ENCODE peak calls at places on chromosome 2, in five cellular contexts. C is HCT116, N is K562, Y is H1, J is GM12878. M is an unnamed sample.

GRCh38 chr2:46972438-46972837 is 56.8 kb upstream of the MCFD2 start:
- DNase-seq in Y (no peak), J (no peak), C (no peak), N (no peak), M (no peak)

GRCh38 chr2:215598376-215598975 is 162.6 kb upstream of the FN1 start:
- DNase-seq in C (no peak), N (peak; percentile 10), J (no peak), Y (no peak), M (no peak)

GRCh38 chr2:28956415-28956826 is 24.7 kb upstream of the TOGARAM2 start:
- DNase-seq in N (peak; percentile 76), C (peak; percentile 18), J (no peak), Y (peak; percentile 69), M (no peak)

GRCh38 chr2:165105911-165106310 is 97.9 kb downstream of the SCN3A start:
- DNase-seq in J (no peak), C (no peak), Y (no peak), N (no peak), M (no peak)

GRCh38 chr2:238105506-238106338 is 5.6 kb downstream of the ESPNL start:
- DNase-seq in C (no peak), J (no peak), Y (no peak), N (no peak), M (no peak)

GRCh38 chr2:146678516-146678915 is 1166.3 kb upstream of the ACVR2A start:
- DNase-seq in J (no peak), C (no peak), N (no peak), Y (no peak), M (no peak)

GRCh38 chr2:237955640-237956401 is 11.0 kb upstream of the UBE2F start:
- DNase-seq in Y (peak; percentile 65), J (no peak), N (no peak), C (no peak), M (no peak)

GRCh38 chr2:216619411-216620393 is 13.5 kb upstream of the IGFBP2 start:
- DNase-seq in J (no peak), Y (peak; percentile 57), N (no peak), C (no peak), M (peak; percentile 20)

DNA sequence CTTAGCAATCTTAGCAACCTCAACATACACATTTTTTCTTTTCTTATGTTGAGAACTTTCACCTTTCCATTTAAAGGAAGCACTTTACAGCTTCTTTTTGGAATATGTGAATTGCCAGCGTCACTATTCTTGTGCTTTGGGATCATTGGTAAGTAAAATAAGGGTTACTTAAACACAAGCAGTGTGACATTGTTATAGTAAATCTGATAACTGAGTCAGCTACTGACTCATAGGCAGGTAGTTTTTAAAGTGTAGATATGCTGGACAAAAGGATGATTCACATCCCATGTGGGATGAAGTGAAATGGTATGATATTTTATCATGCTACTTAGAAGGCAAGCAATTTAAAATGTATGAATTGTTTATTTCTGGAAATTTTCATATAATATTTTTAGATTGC is 637.2 kb downstream of the DCDC2C start:
- DNase-seq in Y (no peak), N (no peak), J (no peak), C (no peak), M (no peak)
- TF ChIP-seq JUND in Y (no peak), N (no peak), J (no peak), C (no peak), M (no peak)

GRCh38 chr2:88683160-88684021 is 8.1 kb upstream of the RPIA start:
- DNase-seq in J (no peak), Y (no peak), N (peak; percentile 40), C (no peak), M (peak; percentile 16)
- TF ChIP-seq JUND in J (no peak), Y (no peak), N (peak; percentile 23), C (no peak), M (no peak)

DNA sequence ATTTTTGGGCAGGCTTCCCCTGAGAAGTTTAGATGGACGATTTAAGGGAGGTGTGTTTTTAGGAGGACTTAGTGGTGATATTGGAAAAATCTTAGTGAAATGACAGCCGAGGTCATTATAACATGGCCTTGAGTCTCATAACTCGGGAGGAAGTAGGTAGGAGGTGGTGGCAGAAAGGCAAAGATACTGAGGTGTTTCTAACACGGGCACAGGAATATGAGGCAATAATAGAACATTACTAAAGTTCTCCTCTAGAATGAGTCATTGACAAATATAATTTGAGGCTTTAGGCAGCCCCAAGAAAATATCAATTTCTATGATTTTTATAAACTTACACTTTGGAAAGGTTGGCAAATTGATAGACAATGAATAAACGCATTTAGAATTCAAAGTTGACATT is 146.1 kb upstream of the ZEB2 start:
- DNase-seq in Y (no peak), N (no peak), C (no peak), J (no peak), M (no peak)
- TF ChIP-seq JUND in Y (no peak), N (no peak), C (no peak), J (no peak), M (no peak)

DNA sequence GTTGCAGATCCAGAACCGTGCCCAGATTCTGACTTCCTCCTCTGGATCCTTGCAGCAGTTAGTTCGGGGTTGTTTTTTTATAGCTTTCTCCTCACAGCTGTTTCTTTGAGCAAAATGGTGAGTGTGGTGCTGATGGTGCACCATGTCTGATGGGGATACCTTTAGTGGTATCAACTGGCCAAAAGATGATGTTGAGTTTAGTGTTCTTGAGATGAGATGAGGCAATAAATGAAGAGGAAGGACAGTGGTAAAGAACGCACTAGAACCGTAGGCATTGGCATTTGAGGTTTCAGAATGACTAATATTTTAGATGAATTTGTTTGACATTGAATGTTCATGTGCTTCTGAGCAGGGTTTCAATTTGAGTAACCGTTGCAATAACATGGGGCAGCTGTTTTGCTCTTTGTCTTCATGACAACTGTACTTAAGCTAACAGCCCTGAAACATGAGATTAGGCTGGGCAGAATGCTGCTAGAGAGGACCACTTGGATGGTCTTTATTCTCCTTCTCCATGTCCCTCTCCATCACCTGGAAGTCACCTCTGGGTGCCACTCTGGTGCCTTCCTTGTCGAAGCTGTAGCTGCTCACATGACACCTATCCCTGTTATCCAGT is 3.9 kb downstream of the CTLA4 start:
- DNase-seq in Y (no peak), N (no peak), J (peak; percentile 81), C (no peak), M (no peak)
- TF ChIP-seq JUND in Y (no peak), N (no peak), J (peak; percentile 85), C (no peak), M (no peak)

DNA sequence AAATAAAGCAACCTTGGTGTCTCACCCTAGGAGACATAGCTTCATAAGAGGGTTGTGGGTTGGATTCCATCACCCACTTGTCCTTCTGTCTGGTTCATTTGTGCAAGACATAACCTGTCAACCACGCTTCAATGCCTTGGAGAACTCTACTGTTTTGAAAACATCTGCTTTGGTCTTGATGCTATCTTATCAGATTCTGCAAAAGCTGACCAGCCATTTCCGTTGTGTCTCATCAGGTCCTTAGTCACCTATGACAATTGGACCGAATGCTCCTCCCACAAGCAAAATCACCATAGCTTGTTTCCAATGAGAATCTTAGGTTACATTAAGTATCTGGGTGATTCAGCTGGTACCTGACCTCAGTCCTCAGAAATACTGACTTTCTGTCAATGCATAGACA is 35.4 kb downstream of the STAT4 start:
- DNase-seq in C (no peak), J (peak; percentile 38), Y (no peak), N (no peak), M (no peak)
- TF ChIP-seq JUND in C (no peak), J (no peak), Y (no peak), N (no peak), M (no peak)